ENCODE peak calls at places on chromosomes 11 and 22, in seven cellular contexts. L is prostate gland; D is thoracic aorta; Z is ovary; O is AG09309; F is astrocyte of the spinal cord; K is CD4-positive, alpha-beta T cell. B is an unnamed sample.

GRCh38 chr11:8722156-8722555 is 39.6 kb downstream of the RPL27A start:
- DNase-seq in O (no peak), D (no peak), Z (peak), K (no peak), L (no peak), F (peak), B (no peak)

GRCh38 chr11:697028-697491 is 1.4 kb downstream of the TMEM80 start:
- DNase-seq in K (no peak), O (peak), Z (peak), L (no peak), F (peak), D (no peak), B (no peak)

GRCh38 chr11:109747839-109748238 is 325.8 kb downstream of the C11orf87 start:
- DNase-seq in Z (no peak), D (no peak), K (no peak), F (no peak), O (no peak), L (no peak), B (no peak)

GRCh38 chr11:128766687-128767086 is 72.8 kb downstream of the FLI1 start:
- DNase-seq in L (no peak), K (no peak), F (no peak), D (no peak), O (no peak), Z (no peak), B (no peak)

GRCh38 chr11:98625526-98625925 is 395.2 kb upstream of the CNTN5 start:
- DNase-seq in F (no peak), L (no peak), Z (no peak), O (no peak), K (no peak), D (no peak), B (no peak)

GRCh38 chr11:225734-226453 is 10.2 kb downstream of the SIRT3 start:
- DNase-seq in F (peak), L (no peak), D (no peak), O (no peak), Z (no peak), K (no peak), B (no peak)

GRCh38 chr11:8867856-8868705 is 42.9 kb upstream of the AKIP1 start:
- DNase-seq in O (no peak), Z (no peak), K (no peak), L (no peak), F (peak), D (no peak), B (no peak)

GRCh38 chr11:11345099-11345498 is 8.0 kb downstream of the CSNK2A3 start:
- DNase-seq in Z (no peak), F (no peak), K (no peak), O (no peak), L (peak), D (no peak), B (no peak)

GRCh38 chr11:65988791-65989592 is 13.0 kb downstream of the EIF1AD start:
- DNase-seq in K (peak), O (peak), D (peak), L (peak), F (peak), Z (peak), B (peak)

GRCh38 chr11:91691872-91692271 is 532.7 kb upstream of the FAT3 start:
- DNase-seq in D (no peak), F (no peak), K (no peak), O (no peak), Z (no peak), L (no peak), B (no peak)

GRCh38 chr11:32143378-32143777 is 52.5 kb downstream of the RCN1 start:
- DNase-seq in K (no peak), L (no peak), F (no peak), Z (no peak), D (no peak), O (no peak), B (no peak)

GRCh38 chr11:6197466-6198200 is 1.4 kb upstream of the OR52W1 start:
- DNase-seq in F (peak), Z (no peak), O (no peak), D (no peak), K (no peak), L (no peak), B (no peak)

GRCh38 chr11:107713009-107713408 is 1.2 kb upstream of the SLN start:
- DNase-seq in F (no peak), K (no peak), L (no peak), Z (no peak), D (no peak), O (no peak), B (no peak)

GRCh38 chr11:119417726-119418540 is 5.0 kb downstream of the THY1 start:
- DNase-seq in F (peak), Z (no peak), K (no peak), L (no peak), O (peak), D (peak), B (no peak)

GRCh38 chr22:35900483-35901168 is 128.0 kb downstream of the RBFOX2 start:
- DNase-seq in Z (no peak), K (no peak), F (peak), L (no peak), D (no peak), O (no peak), B (no peak)

GRCh38 chr11:91978747-91979146 is 245.9 kb upstream of the FAT3 start:
- DNase-seq in Z (no peak), K (no peak), D (no peak), F (peak), L (no peak), O (no peak), B (no peak)

GRCh38 chr11:35373284-35373933 is 45.9 kb downstream of the SLC1A2 start:
- DNase-seq in L (no peak), O (no peak), F (no peak), Z (no peak), D (no peak), K (no peak), B (no peak)

GRCh38 chr22:37331034-37331428 is 48.7 kb downstream of the CYTH4 start:
- DNase-seq in L (no peak), F (peak), D (no peak), O (no peak), Z (no peak), K (no peak), B (no peak)

GRCh38 chr22:42932857-42933782 is 76.0 kb upstream of the ARFGAP3 start:
- DNase-seq in O (no peak), L (no peak), D (no peak), K (no peak), Z (no peak), F (no peak), B (no peak)

GRCh38 chr11:128610765-128611617 is 23.6 kb upstream of the ETS1 start:
- DNase-seq in Z (no peak), F (no peak), O (no peak), D (no peak), L (no peak), K (peak), B (no peak)

GRCh38 chr11:87463486-87464102 is 425.9 kb downstream of the TMEM135 start:
- DNase-seq in O (no peak), D (no peak), K (no peak), L (no peak), Z (no peak), F (peak), B (no peak)

GRCh38 chr11:17905477-17905876 is 107.4 kb downstream of the SERGEF start:
- DNase-seq in Z (no peak), D (no peak), K (no peak), L (no peak), F (no peak), O (no peak), B (no peak)

GRCh38 chr11:17907046-17907445 is 105.8 kb downstream of the SERGEF start:
- DNase-seq in D (no peak), F (no peak), K (no peak), Z (no peak), O (no peak), L (no peak), B (no peak)

GRCh38 chr11:17906436-17906835 is 106.4 kb downstream of the SERGEF start:
- DNase-seq in K (no peak), Z (no peak), L (no peak), F (no peak), O (no peak), D (no peak), B (peak)
- TF ChIP-seq CTCF in K (no peak), Z (no peak), L (no peak), F (peak), O (peak), D (no peak), B (peak)

DNA sequence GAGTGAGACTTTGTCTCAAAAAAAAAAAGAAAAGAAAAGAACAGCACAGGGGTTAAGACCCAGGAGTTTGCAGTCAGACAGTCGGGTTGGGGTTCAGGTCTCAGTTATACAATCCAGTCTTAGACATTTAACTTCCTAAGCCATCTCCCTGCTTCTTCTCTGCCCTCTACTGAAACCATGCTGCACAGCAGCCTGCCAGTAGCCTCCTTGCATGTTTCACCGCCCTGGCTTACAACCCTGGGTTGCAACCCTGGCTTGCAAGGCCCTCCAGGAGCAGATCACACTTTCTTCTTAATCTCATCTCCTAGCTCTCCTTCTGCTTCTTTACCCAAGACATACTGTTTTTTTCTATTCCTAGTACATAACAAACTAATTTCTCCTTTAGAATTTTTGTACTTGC is 5.9 kb upstream of the B3GAT3 start:
- DNase-seq in L (no peak), D (no peak), F (no peak), K (no peak), O (no peak), Z (no peak), B (no peak)
- TF ChIP-seq CTCF in L (no peak), D (no peak), F (no peak), K (no peak), O (no peak), Z (no peak), B (no peak)

DNA sequence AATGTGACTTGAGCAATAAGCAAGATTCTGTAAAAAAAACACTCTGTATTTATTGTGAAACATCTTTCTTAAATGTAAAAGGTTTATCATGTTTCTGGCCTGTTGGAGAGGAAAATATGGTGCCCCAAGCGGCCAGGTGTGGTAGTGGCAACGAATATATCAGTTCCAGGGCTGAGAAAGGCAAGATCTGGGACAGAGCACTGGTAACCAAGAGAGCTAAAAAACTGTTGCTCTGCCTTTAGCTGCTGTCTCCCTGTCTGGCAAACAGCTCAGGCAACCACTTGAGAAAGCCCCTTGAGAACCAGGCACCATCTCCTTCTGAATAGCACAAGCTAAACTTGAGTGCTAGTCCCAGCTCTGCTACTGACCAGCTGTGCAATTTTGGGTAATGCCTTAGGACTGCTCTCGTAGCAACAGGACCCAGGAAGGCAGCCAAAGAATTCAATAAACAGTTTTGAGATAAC is 129.9 kb downstream of the KCNC1 start:
- DNase-seq in O (no peak), F (no peak), K (no peak), D (no peak), Z (no peak), L (no peak), B (peak)
- TF ChIP-seq CTCF in O (peak), F (peak), K (no peak), D (no peak), Z (no peak), L (no peak), B (peak)

GRCh38 chr22:25899566-25899965 is 157.6 kb downstream of the MYO18B start:
- DNase-seq in Z (no peak), D (no peak), F (no peak), L (no peak), O (no peak), K (no peak), B (no peak)

GRCh38 chr22:25900880-25901279 is 158.9 kb downstream of the MYO18B start:
- DNase-seq in O (no peak), F (no peak), Z (no peak), L (no peak), K (no peak), D (no peak), B (no peak)

GRCh38 chr22:25900390-25900789 is 158.4 kb downstream of the MYO18B start:
- DNase-seq in F (no peak), O (no peak), D (no peak), K (no peak), Z (no peak), L (no peak), B (no peak)

GRCh38 chr22:25902402-25902801 is 160.4 kb downstream of the MYO18B start:
- DNase-seq in F (no peak), O (no peak), Z (no peak), L (no peak), D (no peak), K (no peak), B (no peak)

GRCh38 chr22:25903294-25903693 is 161.3 kb downstream of the MYO18B start:
- DNase-seq in K (no peak), O (no peak), D (no peak), Z (no peak), L (no peak), F (no peak), B (no peak)
- TF ChIP-seq CTCF in K (no peak), O (no peak), D (no peak), Z (no peak), L (no peak), F (peak), B (peak)